ENCODE peak calls at places on chromosomes 1 and 21, in ten cellular contexts. One of them, this sample, is unnamed.

GRCh38 chr1:6268431-6268830 is 7.5 kb upstream of the GPR153 start:
- DNase-seq in stimulated activated CD8-positive, alpha-beta memory T cell treated with anti-CD3 and anti-CD28 coated beads, Interleukin-4, amount 100 ng/mL, for 1 hour: no peak
- DNase-seq in CD4-positive, alpha-beta T cell: no peak
- DNase-seq in sciatic nerve: no peak
- DNase-seq in AML-193: no peak
- DNase-seq in 8988T: no peak
- DNase-seq in prostate gland: no peak
- DNase-seq in HFF-Myc: no peak
- DNase-seq in GM19239: no peak
- DNase-seq in iPS-NIHi11: no peak
- DNase-seq in this sample: no peak

GRCh38 chr1:10529772-10530171 is 55.0 kb downstream of the PEX14 start:
- DNase-seq in GM19239: no peak
- DNase-seq in prostate gland: no peak
- DNase-seq in 8988T: no peak
- DNase-seq in iPS-NIHi11: peak; percentile 68
- DNase-seq in stimulated activated CD8-positive, alpha-beta memory T cell treated with anti-CD3 and anti-CD28 coated beads, Interleukin-4, amount 100 ng/mL, for 1 hour: no peak
- DNase-seq in HFF-Myc: no peak
- DNase-seq in AML-193: no peak
- DNase-seq in CD4-positive, alpha-beta T cell: no peak
- DNase-seq in sciatic nerve: no peak
- DNase-seq in this sample: no peak

GRCh38 chr1:153881764-153882163 is 41.0 kb downstream of the GATAD2B start:
- DNase-seq in prostate gland: no peak
- DNase-seq in AML-193: no peak
- DNase-seq in stimulated activated CD8-positive, alpha-beta memory T cell treated with anti-CD3 and anti-CD28 coated beads, Interleukin-4, amount 100 ng/mL, for 1 hour: no peak
- DNase-seq in HFF-Myc: peak; percentile 29
- DNase-seq in GM19239: no peak
- DNase-seq in CD4-positive, alpha-beta T cell: no peak
- DNase-seq in iPS-NIHi11: peak; percentile 26
- DNase-seq in 8988T: no peak
- DNase-seq in sciatic nerve: no peak
- DNase-seq in this sample: no peak

GRCh38 chr1:165683848-165684485 is 14.4 kb downstream of the ALDH9A1 start:
- DNase-seq in iPS-NIHi11: no peak
- DNase-seq in AML-193: no peak
- DNase-seq in HFF-Myc: no peak
- DNase-seq in CD4-positive, alpha-beta T cell: no peak
- DNase-seq in GM19239: no peak
- DNase-seq in sciatic nerve: no peak
- DNase-seq in prostate gland: no peak
- DNase-seq in stimulated activated CD8-positive, alpha-beta memory T cell treated with anti-CD3 and anti-CD28 coated beads, Interleukin-4, amount 100 ng/mL, for 1 hour: no peak
- DNase-seq in 8988T: no peak
- DNase-seq in this sample: no peak

GRCh38 chr1:184684285-184685077 is 70.2 kb downstream of the EDEM3 start:
- DNase-seq in 8988T: no peak
- DNase-seq in AML-193: no peak
- DNase-seq in GM19239: no peak
- DNase-seq in sciatic nerve: peak; percentile 60
- DNase-seq in CD4-positive, alpha-beta T cell: no peak
- DNase-seq in iPS-NIHi11: no peak
- DNase-seq in HFF-Myc: no peak
- DNase-seq in stimulated activated CD8-positive, alpha-beta memory T cell treated with anti-CD3 and anti-CD28 coated beads, Interleukin-4, amount 100 ng/mL, for 1 hour: no peak
- DNase-seq in prostate gland: no peak
- DNase-seq in this sample: no peak

GRCh38 chr21:29671728-29672127 is 268.1 kb downstream of the GRIK1 start:
- DNase-seq in sciatic nerve: no peak
- DNase-seq in iPS-NIHi11: no peak
- DNase-seq in AML-193: no peak
- DNase-seq in stimulated activated CD8-positive, alpha-beta memory T cell treated with anti-CD3 and anti-CD28 coated beads, Interleukin-4, amount 100 ng/mL, for 1 hour: no peak
- DNase-seq in prostate gland: no peak
- DNase-seq in 8988T: no peak
- DNase-seq in HFF-Myc: no peak
- DNase-seq in CD4-positive, alpha-beta T cell: no peak
- DNase-seq in GM19239: no peak
- DNase-seq in this sample: no peak

GRCh38 chr1:201724760-201725105 is 104.2 kb upstream of the IPO9 start:
- DNase-seq in prostate gland: no peak
- DNase-seq in 8988T: no peak
- DNase-seq in iPS-NIHi11: no peak
- DNase-seq in AML-193: no peak
- DNase-seq in HFF-Myc: no peak
- DNase-seq in stimulated activated CD8-positive, alpha-beta memory T cell treated with anti-CD3 and anti-CD28 coated beads, Interleukin-4, amount 100 ng/mL, for 1 hour: no peak
- DNase-seq in CD4-positive, alpha-beta T cell: no peak
- DNase-seq in sciatic nerve: no peak
- DNase-seq in GM19239: no peak
- DNase-seq in this sample: no peak

GRCh38 chr1:22540311-22540710 is 23.0 kb upstream of the EPHA8 start:
- DNase-seq in prostate gland: no peak
- DNase-seq in stimulated activated CD8-positive, alpha-beta memory T cell treated with anti-CD3 and anti-CD28 coated beads, Interleukin-4, amount 100 ng/mL, for 1 hour: no peak
- DNase-seq in iPS-NIHi11: no peak
- DNase-seq in AML-193: no peak
- DNase-seq in CD4-positive, alpha-beta T cell: no peak
- DNase-seq in GM19239: no peak
- DNase-seq in sciatic nerve: no peak
- DNase-seq in HFF-Myc: no peak
- DNase-seq in 8988T: no peak
- DNase-seq in this sample: no peak

GRCh38 chr1:172394167-172394751 is 26.2 kb upstream of the C1orf105 start:
- DNase-seq in AML-193: no peak
- DNase-seq in HFF-Myc: no peak
- DNase-seq in prostate gland: no peak
- DNase-seq in CD4-positive, alpha-beta T cell: peak; percentile 63
- DNase-seq in GM19239: peak; percentile 45
- DNase-seq in sciatic nerve: no peak
- DNase-seq in iPS-NIHi11: no peak
- DNase-seq in 8988T: no peak
- DNase-seq in stimulated activated CD8-positive, alpha-beta memory T cell treated with anti-CD3 and anti-CD28 coated beads, Interleukin-4, amount 100 ng/mL, for 1 hour: peak; percentile 36
- DNase-seq in this sample: no peak

GRCh38 chr1:150102986-150103385 is 35.4 kb downstream of the VPS45 start:
- DNase-seq in HFF-Myc: no peak
- DNase-seq in stimulated activated CD8-positive, alpha-beta memory T cell treated with anti-CD3 and anti-CD28 coated beads, Interleukin-4, amount 100 ng/mL, for 1 hour: no peak
- DNase-seq in GM19239: no peak
- DNase-seq in prostate gland: no peak
- DNase-seq in 8988T: no peak
- DNase-seq in CD4-positive, alpha-beta T cell: no peak
- DNase-seq in sciatic nerve: no peak
- DNase-seq in AML-193: no peak
- DNase-seq in iPS-NIHi11: no peak
- DNase-seq in this sample: no peak

This sample was measured in pancreas.